ENCODE peak calls at places on chromosomes 6 and 20, in four cellular contexts. G, S, P and U are unnamed samples.

GRCh38 chr6:30612213-30612612 is 4.8 kb downstream of the PPP1R10 start:
- DNase-seq in P (no peak), S (no peak), G (no peak), U (peak; percentile 61)

GRCh38 chr6:48092550-48093217 is 18.3 kb downstream of the PTCHD4 start:
- DNase-seq in S (no peak), P (no peak), G (no peak), U (no peak)

GRCh38 chr6:38262041-38262440 is 377.7 kb downstream of the BTBD9 start:
- DNase-seq in G (no peak), P (no peak), S (peak; percentile 15), U (peak; percentile 87)

GRCh38 chr20:58149412-58150091 is 78.9 kb downstream of the ANKRD60 start:
- DNase-seq in S (no peak), G (no peak), P (no peak), U (no peak)

GRCh38 chr20:21099653-21100589 is 6.2 kb downstream of the LINC00237 start:
- DNase-seq in S (no peak), P (no peak), G (no peak), U (no peak)

GRCh38 chr20:63955281-63955845 is 853 bp downstream of the UCKL1 start:
- DNase-seq in S (no peak), P (no peak), G (no peak), U (no peak)

GRCh38 chr20:50467618-50468373 is 42.4 kb upstream of the PTPN1 start:
- DNase-seq in P (no peak), S (no peak), G (no peak), U (peak; percentile 55)

GRCh38 chr6:169171010-169171409 is 82.6 kb downstream of the THBS2 start:
- DNase-seq in G (no peak), S (no peak), P (peak; percentile 68), U (no peak)

GRCh38 chr6:148451690-148452089 is 109.1 kb downstream of the SASH1 start:
- DNase-seq in S (peak; percentile 39), G (no peak), P (no peak), U (no peak)

GRCh38 chr6:154457881-154458284 is 52.6 kb downstream of the CNKSR3 start:
- DNase-seq in P (no peak), G (peak; percentile 83), S (no peak), U (no peak)
- TF ChIP-seq CTCF in P (no peak), G (peak; percentile 29), S (no peak), U (no peak)

GRCh38 chr6:119426619-119427018 is 77.1 kb upstream of the MAN1A1 start:
- DNase-seq in G (no peak), S (no peak), P (no peak), U (peak; percentile 9)

GRCh38 chr6:119428647-119429046 is 79.1 kb upstream of the MAN1A1 start:
- DNase-seq in P (no peak), G (no peak), S (no peak), U (peak; percentile 20)

GRCh38 chr6:119436583-119436982 is 87.0 kb upstream of the MAN1A1 start:
- DNase-seq in G (no peak), S (no peak), P (no peak), U (no peak)

GRCh38 chr6:119431799-119432198 is 82.2 kb upstream of the MAN1A1 start:
- DNase-seq in P (no peak), G (no peak), S (no peak), U (no peak)

GRCh38 chr6:119430820-119431219 is 81.3 kb upstream of the MAN1A1 start:
- DNase-seq in S (no peak), P (no peak), G (no peak), U (no peak)
- TF ChIP-seq CTCF in S (no peak), P (no peak), G (no peak), U (no peak)

GRCh38 chr20:38893056-38893455 is 33.2 kb upstream of the FAM83D start:
- DNase-seq in G (no peak), S (no peak), P (no peak), U (no peak)

GRCh38 chr20:38892091-38892981 is 33.9 kb upstream of the FAM83D start:
- DNase-seq in S (no peak), G (no peak), P (no peak), U (no peak)

GRCh38 chr20:38895098-38895949 is 30.9 kb upstream of the FAM83D start:
- DNase-seq in S (no peak), P (no peak), G (no peak), U (no peak)

GRCh38 chr20:38894091-38894847 is 31.9 kb upstream of the FAM83D start:
- DNase-seq in S (peak; percentile 38), P (no peak), G (no peak), U (peak; percentile 49)

DNA sequence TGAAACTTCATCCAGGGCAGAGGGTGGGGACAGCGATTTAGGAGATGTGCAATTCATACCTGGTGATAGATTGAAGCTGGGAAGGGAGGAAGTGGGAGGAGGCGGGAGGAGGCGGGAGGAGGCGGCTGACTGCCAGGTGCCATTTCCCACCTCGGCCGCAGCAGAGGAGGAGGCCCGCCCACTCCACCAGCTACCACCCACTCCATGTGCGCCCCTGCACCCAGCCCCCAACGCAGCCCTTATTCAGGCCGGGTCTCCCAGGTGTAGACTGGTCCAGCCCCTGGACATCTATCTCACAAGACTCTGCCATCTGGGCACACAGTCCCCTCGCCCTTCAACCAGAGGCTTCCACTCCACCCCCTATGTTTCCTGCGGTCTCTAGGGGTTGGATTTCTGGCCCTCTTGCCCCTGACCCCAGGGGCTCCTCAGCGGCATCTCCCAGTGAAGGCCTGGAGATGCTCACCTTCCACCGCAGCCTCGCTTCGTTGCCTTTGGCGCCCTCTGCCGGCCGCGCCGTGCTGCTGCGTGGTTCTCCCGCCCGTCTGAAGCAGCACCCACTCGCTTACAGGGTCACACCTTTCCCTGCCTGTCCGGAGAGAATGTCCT is 32.6 kb upstream of the FAM83D start:
- DNase-seq in S (peak; percentile 52), P (no peak), G (peak; percentile 36), U (peak; percentile 34)
- TF ChIP-seq CTCF in S (peak; percentile 95), P (peak; percentile 96), G (peak; percentile 56), U (peak; percentile 75)

GRCh38 chr20:54984104-54984448 is 508.7 kb downstream of the DOK5 start:
- DNase-seq in P (no peak), G (no peak), S (no peak), U (no peak)

GRCh38 chr20:54985100-54985499 is 509.7 kb downstream of the DOK5 start:
- DNase-seq in S (no peak), P (no peak), G (peak; percentile 62), U (no peak)

GRCh38 chr20:54981181-54981580 is 505.8 kb downstream of the DOK5 start:
- DNase-seq in P (no peak), G (no peak), S (no peak), U (no peak)

GRCh38 chr20:54980321-54980960 is 505.0 kb downstream of the DOK5 start:
- DNase-seq in G (no peak), P (no peak), S (no peak), U (peak; percentile 10)
- TF ChIP-seq CTCF in G (peak; percentile 60), P (no peak), S (peak; percentile 28), U (peak; percentile 41)

DNA sequence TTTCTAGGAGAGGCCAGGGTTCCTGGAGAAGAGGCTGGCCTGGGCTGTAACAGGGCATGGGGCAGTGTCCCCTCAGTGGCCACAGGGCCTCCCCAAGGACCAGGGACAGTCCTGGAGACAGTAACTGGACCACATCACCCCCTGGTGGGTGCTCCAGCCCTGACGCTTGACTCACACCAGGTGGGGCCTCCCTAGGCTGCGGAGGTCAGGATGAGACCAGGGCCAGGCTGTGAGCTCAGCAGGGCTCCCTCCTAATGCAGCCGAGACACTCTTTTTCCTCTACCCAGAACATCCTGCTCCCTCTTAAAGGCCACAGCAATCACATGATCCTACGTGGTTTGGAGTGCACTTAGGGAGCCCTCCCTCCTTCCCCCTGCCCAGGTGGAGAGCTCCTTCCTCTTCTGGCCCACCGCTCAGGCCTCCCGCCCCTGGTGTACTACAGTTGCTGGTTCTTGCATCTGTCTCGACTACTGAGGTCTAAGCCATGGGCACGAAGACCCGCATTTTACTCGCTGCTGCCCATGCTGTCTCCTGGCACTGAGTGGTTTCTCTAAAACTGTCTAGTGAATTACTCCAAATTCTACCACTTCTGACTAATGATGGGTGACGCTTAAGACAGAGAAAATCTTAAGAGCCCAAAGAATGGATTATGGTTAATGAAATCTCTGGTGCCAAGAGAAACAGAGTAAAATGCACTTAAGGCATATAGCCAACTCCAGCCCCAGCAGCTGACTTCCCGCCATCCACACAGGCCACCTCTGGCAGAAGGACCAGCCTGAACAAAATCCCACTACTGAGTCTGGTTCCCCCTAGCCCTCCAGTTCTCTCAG is 166.1 kb upstream of the CST7 start:
- DNase-seq in P (no peak), G (no peak), S (no peak), U (no peak)
- TF ChIP-seq CTCF in P (no peak), G (no peak), S (no peak), U (no peak)